ENCODE peak calls at places on chromosomes 6 and 20, in four cellular contexts. T is SK-N-SH, V is GM12878, O is K562. J is an unnamed sample.

GRCh38 chr20:35273449-35274171 is 4.3 kb downstream of the MMP24OS start:
- DNase-seq in T (no peak), V (no peak), O (no peak), J (no peak)

GRCh38 chr20:5127204-5127858 is 523 bp downstream of the CDS2 start:
- DNase-seq in T (peak), V (peak), O (peak), J (peak)

GRCh38 chr20:14569631-14570030 is 232.2 kb upstream of the FLRT3 start:
- DNase-seq in T (no peak), V (no peak), O (no peak), J (no peak)

GRCh38 chr20:49185071-49185757 is 2.9 kb downstream of the STAU1 start:
- DNase-seq in T (no peak), V (no peak), O (no peak), J (no peak)

GRCh38 chr6:7732219-7732618 is 6.3 kb downstream of the BMP6 start:
- DNase-seq in T (no peak), V (no peak), O (no peak), J (no peak)

GRCh38 chr6:71190809-71191208 is 97.8 kb upstream of the OGFRL1 start:
- DNase-seq in T (peak), V (no peak), O (no peak), J (no peak)

GRCh38 chr6:16179970-16180431 is 51.1 kb downstream of the MYLIP start:
- DNase-seq in T (no peak), V (no peak), O (no peak), J (no peak)

GRCh38 chr6:161596807-161597505 is 323.1 kb upstream of the AGPAT4 start:
- DNase-seq in T (no peak), V (no peak), O (no peak), J (no peak)

GRCh38 chr20:33373735-33374605 is 27.3 kb downstream of the CDK5RAP1 start:
- DNase-seq in T (no peak), V (no peak), O (no peak), J (no peak)

GRCh38 chr6:37056112-37056403 is 50.6 kb downstream of the FGD2 start:
- DNase-seq in T (no peak), V (no peak), O (no peak), J (no peak)

GRCh38 chr6:151620179-151620578 is 126.4 kb downstream of the CCDC170 start:
- DNase-seq in T (no peak), V (no peak), O (no peak), J (peak)

GRCh38 chr20:9627219-9627618 is 112.8 kb downstream of the LAMP5 start:
- DNase-seq in T (no peak), V (no peak), O (no peak), J (no peak)

GRCh38 chr6:77089776-77090175 is 373.5 kb downstream of the HTR1B start:
- DNase-seq in T (no peak), V (no peak), O (no peak), J (no peak)

GRCh38 chr20:57252559-57253162 is 13.8 kb downstream of the BMP7 start:
- DNase-seq in T (no peak), V (no peak), O (no peak), J (no peak)

GRCh38 chr6:161498359-161498758 is 224.5 kb upstream of the AGPAT4 start:
- DNase-seq in T (peak), V (no peak), O (peak), J (peak)

GRCh38 chr6:167501831-167502385 is 177.0 kb downstream of the TTLL2 start:
- DNase-seq in T (peak), V (no peak), O (peak), J (no peak)

GRCh38 chr20:43736588-43737091 is 9.8 kb upstream of the GTSF1L start:
- DNase-seq in T (no peak), V (peak), O (peak), J (no peak)

GRCh38 chr6:166473886-166474596 is 91.3 kb upstream of the MPC1 start:
- DNase-seq in T (no peak), V (no peak), O (no peak), J (no peak)

GRCh38 chr6:50819906-50820589 is 1.4 kb downstream of the TFAP2B start:
- DNase-seq in T (no peak), V (no peak), O (no peak), J (no peak)

GRCh38 chr6:149895702-149896310 is 2.1 kb downstream of the RAET1E start:
- DNase-seq in T (peak), V (no peak), O (no peak), J (no peak)

GRCh38 chr6:136438445-136438844 is 111.8 kb downstream of the MAP7 start:
- DNase-seq in T (no peak), V (no peak), O (no peak), J (no peak)

GRCh38 chr20:18719426-18719825 is 94.2 kb upstream of the SCP2D1 start:
- DNase-seq in T (no peak), V (no peak), O (no peak), J (no peak)

GRCh38 chr20:18314786-18315406 is 26.6 kb downstream of the ZNF133 start:
- DNase-seq in T (no peak), V (no peak), O (no peak), J (no peak)

GRCh38 chr20:24001901-24002405 is 13.4 kb upstream of the GGTLC1 start:
- DNase-seq in T (no peak), V (no peak), O (no peak), J (no peak)

DNA sequence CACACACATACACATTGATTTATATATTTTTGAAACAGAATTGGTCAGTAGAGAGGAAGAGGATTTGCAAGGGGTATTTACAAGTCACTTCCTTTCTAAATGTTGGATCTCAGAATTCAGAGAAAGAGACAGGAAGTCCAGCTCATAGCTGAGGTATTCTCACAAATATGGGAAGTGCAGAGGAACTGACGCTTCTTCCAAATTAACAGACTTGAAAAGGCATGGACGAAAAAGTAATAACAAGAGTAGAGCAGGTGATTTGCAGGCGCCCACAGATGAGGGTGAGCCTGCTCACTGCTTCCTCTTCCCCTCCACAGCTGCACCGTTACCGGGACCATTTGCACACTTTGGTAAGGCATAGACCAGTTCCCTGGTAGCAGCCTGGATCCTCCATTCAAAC is 246.4 kb downstream of the PHACTR1 start:
- DNase-seq in T (no peak), V (no peak), O (no peak), J (no peak)
- TF ChIP-seq NRF1 in T (no peak), V (no peak), O (no peak), J (no peak)

GRCh38 chr6:68144667-68145066 is 490.4 kb upstream of the ADGRB3 start:
- DNase-seq in T (no peak), V (no peak), O (peak), J (no peak)
- TF ChIP-seq NRF1 in T (no peak), V (no peak), O (no peak), J (no peak)

GRCh38 chr20:4074877-4075455 is 59.6 kb upstream of the RNF24 start:
- DNase-seq in T (no peak), V (no peak), O (peak), J (no peak)
- TF ChIP-seq NRF1 in T (no peak), V (no peak), O (no peak), J (no peak)

DNA sequence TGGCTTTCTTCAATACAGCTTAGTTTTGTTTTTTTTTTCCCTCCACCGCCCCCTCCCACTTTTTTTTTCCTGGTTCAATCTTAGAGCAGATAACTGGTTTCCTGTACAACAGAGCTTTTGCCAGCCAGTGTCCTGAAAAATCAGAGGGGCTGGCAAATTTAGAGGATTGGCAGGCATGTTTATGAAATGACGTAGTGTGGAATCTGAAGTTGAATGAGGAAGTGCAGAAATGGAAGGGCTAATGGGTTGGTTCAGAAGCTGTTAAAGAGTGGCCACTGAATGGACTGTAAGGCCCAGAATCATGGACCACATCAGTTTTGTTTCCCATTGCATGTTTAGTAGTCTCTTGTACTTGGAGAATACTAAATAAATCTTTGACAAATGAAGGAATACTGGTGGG is 68.9 kb downstream of the ATRN start:
- DNase-seq in T (no peak), V (no peak), O (no peak), J (no peak)
- TF ChIP-seq NRF1 in T (no peak), V (no peak), O (no peak), J (no peak)

GRCh38 chr6:169784941-169785340 is 33.5 kb downstream of the ERMARD start:
- DNase-seq in T (no peak), V (no peak), O (no peak), J (no peak)
- TF ChIP-seq NRF1 in T (no peak), V (no peak), O (no peak), J (no peak)